ENCODE peak calls at places on chromosomes 13 and 19, in seven cellular contexts. E is lower lobe of right lung, I is stomach, W is MG63, G is endodermal cell, N is right atrium auricular region, A is right lobe of liver. R is an unnamed sample.

GRCh38 chr13:112693831-112694497 is 4.1 kb downstream of the ATP11A start:
- DNase-seq in A (peak), N (no peak), G (peak), E (peak), W (peak), I (peak), R (no peak)

GRCh38 chr13:58620171-58620570 is 988.6 kb downstream of the PCDH17 start:
- DNase-seq in A (no peak), E (no peak), I (no peak), W (no peak), N (no peak), G (peak), R (no peak)

GRCh38 chr13:105907319-105908019 is 628.0 kb downstream of the EFNB2 start:
- DNase-seq in N (no peak), I (no peak), A (no peak), G (no peak), W (no peak), E (no peak), R (no peak)

GRCh38 chr13:100442095-100442832 is 146.3 kb downstream of the GGACT start:
- DNase-seq in A (no peak), N (no peak), I (no peak), E (no peak), W (no peak), G (no peak), R (no peak)

GRCh38 chr13:79463604-79464003 is 17.4 kb upstream of the NDFIP2 start:
- DNase-seq in W (no peak), E (no peak), I (no peak), A (no peak), N (no peak), G (no peak), R (no peak)

GRCh38 chr13:66803759-66804456 is 426.2 kb downstream of the PCDH9 start:
- DNase-seq in N (no peak), E (no peak), A (no peak), W (peak), I (no peak), G (no peak), R (no peak)

GRCh38 chr19:5870986-5871394 is 650 bp upstream of the FUT5 start:
- DNase-seq in G (no peak), N (no peak), A (peak), E (no peak), I (no peak), W (no peak), R (no peak)

GRCh38 chr19:38544569-38545315 is 73.0 kb downstream of the MAP4K1 start:
- DNase-seq in E (peak), W (no peak), G (no peak), A (no peak), I (no peak), N (no peak), R (no peak)

GRCh38 chr13:110913322-110913721 is 1.5 kb downstream of the ANKRD10 start:
- DNase-seq in N (no peak), E (no peak), I (peak), W (no peak), G (no peak), A (no peak), R (no peak)

GRCh38 chr19:4181053-4181508 is 1.3 kb downstream of the SIRT6 start:
- DNase-seq in E (no peak), N (no peak), G (peak), A (no peak), I (no peak), W (no peak), R (no peak)

GRCh38 chr19:48804496-48804895 is 6.3 kb downstream of the BCAT2 start:
- DNase-seq in G (no peak), I (no peak), W (no peak), E (no peak), A (no peak), N (no peak), R (no peak)

GRCh38 chr13:97564929-97565328 is 131.0 kb downstream of the RAP2A start:
- DNase-seq in N (no peak), A (no peak), E (no peak), I (no peak), W (no peak), G (no peak), R (no peak)

GRCh38 chr13:28817204-28817603 is 2.9 kb upstream of the MTUS2 start:
- DNase-seq in G (peak), N (no peak), E (no peak), I (no peak), A (no peak), W (no peak), R (no peak)

GRCh38 chr19:31355330-31356289 is 6.4 kb upstream of the TSHZ3 start:
- DNase-seq in A (no peak), E (no peak), I (no peak), N (no peak), W (no peak), G (peak), R (no peak)

GRCh38 chr13:33186851-33187250 is 98.7 kb downstream of the STARD13 start:
- DNase-seq in A (no peak), N (no peak), W (no peak), E (no peak), G (peak), I (no peak), R (no peak)

GRCh38 chr19:34236035-34236793 is 18.1 kb upstream of the GARRE1 start:
- DNase-seq in I (no peak), N (no peak), E (no peak), G (no peak), W (peak), A (peak), R (no peak)

GRCh38 chr13:51397262-51397933 is 55.4 kb downstream of the INTS6 start:
- DNase-seq in I (no peak), A (no peak), W (peak), N (peak), E (no peak), G (peak), R (no peak)

GRCh38 chr13:26881154-26881553 is 120.6 kb upstream of the GPR12 start:
- DNase-seq in W (peak), A (no peak), E (no peak), I (no peak), N (no peak), G (no peak), R (no peak)

GRCh38 chr19:28393574-28394336 is 819.2 kb downstream of the UQCRFS1 start:
- DNase-seq in E (no peak), I (no peak), G (peak), W (no peak), A (no peak), N (no peak), R (no peak)

GRCh38 chr19:57527136-57527881 is at the start of gene ZNF549:
- DNase-seq in A (peak), N (peak), W (peak), I (peak), G (peak), E (peak), R (peak)

GRCh38 chr13:79692846-79693245 is 211.9 kb downstream of the NDFIP2 start:
- DNase-seq in W (no peak), A (no peak), N (no peak), G (no peak), E (no peak), I (no peak), R (no peak)

GRCh38 chr13:27425918-27426630 is 1.7 kb downstream of the GTF3A start:
- DNase-seq in A (peak), E (peak), W (peak), I (peak), G (peak), N (peak), R (no peak)

GRCh38 chr13:48233886-48234488 is 981 bp downstream of the ITM2B start:
- DNase-seq in I (no peak), W (no peak), N (no peak), E (no peak), G (no peak), A (no peak), R (no peak)

GRCh38 chr19:38663957-38664502 is 16.6 kb downstream of the ACTN4 start:
- DNase-seq in I (no peak), A (no peak), G (no peak), E (no peak), N (no peak), W (no peak), R (no peak)

GRCh38 chr13:106318941-106319411 is 216.5 kb downstream of the EFNB2 start:
- DNase-seq in I (no peak), G (peak), E (no peak), N (no peak), W (peak), A (no peak), R (no peak)

GRCh38 chr13:48263196-48263595 is 30.2 kb downstream of the ITM2B start:
- DNase-seq in A (no peak), E (no peak), W (no peak), N (no peak), G (no peak), I (no peak), R (no peak)

GRCh38 chr19:47766670-47767069 is 11.8 kb upstream of the SELENOW start:
- DNase-seq in W (no peak), G (no peak), A (no peak), I (no peak), E (no peak), N (no peak), R (no peak)

GRCh38 chr19:6930190-6930589 is 42.8 kb downstream of the ADGRE1 start:
- DNase-seq in G (no peak), W (no peak), I (no peak), N (no peak), E (no peak), A (no peak), R (no peak)

DNA sequence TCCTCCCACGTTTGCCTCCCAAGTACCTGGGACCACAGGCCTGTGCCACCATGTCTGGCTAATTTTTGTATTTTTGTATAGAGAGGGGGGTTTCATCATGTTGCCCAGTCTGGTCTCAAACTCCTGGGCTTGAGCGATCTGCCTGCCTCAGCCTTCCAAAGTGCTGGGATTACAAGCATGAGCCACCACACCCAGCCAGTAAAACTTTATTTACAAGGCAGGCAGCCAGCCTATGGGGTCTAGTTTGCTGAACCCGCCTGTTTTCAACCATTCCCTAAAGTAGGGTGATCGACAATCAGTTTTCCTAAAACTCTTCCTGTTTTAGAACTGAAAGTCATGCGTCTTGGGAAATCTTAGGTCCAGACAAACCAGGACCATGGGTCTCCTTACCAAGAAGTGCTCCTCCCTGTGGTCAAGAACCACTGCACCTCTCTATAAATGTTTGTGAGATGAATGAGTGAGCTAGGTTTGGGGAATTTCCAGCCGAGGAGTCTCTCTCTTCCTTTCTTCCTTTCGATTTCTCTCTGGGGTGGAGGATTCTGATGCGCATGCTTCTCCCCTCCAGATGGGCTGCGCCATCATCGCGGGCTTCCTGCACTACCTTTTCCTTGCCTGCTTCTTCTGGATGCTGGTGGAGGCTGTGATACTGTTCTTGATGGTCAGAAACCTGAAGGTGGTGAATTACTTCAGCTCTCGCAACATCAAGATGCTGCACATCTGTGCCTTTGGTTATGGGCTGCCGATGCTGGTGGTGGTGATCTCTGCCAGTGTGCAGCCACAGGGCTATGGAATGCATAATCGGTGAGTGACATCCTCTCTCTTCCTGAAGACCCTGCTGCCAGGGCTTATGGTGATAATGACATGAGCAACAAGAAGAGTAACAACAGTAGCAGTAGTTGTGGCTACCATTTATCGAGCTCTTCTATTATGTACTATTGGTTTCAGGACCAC is 38.7 kb downstream of the ADGRE1 start:
- DNase-seq in W (no peak), N (no peak), E (no peak), G (peak), I (no peak), A (no peak), R (no peak)
- H3K4me3 ChIP-seq in W (no peak), N (no peak), E (no peak), G (no peak), I (no peak), A (no peak), R (no peak)

GRCh38 chr19:55504252-55504603 is 16.0 kb downstream of the SSC5D start:
- DNase-seq in I (no peak), N (no peak), W (no peak), G (no peak), E (no peak), A (no peak), R (no peak)
- H3K4me3 ChIP-seq in I (peak), N (peak), W (peak), G (peak), E (peak), A (peak), R (no peak)

GRCh38 chr19:7595466-7596133 is at the start of gene CAMSAP3:
- DNase-seq in E (peak), W (no peak), I (peak), A (peak), N (no peak), G (peak), R (peak)
- H3K4me3 ChIP-seq in E (peak), W (peak), I (peak), A (peak), N (peak), G (peak), R (peak)

GRCh38 chr13:99015606-99016520 is 38.0 kb upstream of the DOCK9 start:
- DNase-seq in N (no peak), A (no peak), I (no peak), E (no peak), G (no peak), W (no peak), R (no peak)

GRCh38 chr13:99012539-99012938 is 34.7 kb upstream of the DOCK9 start:
- DNase-seq in N (no peak), I (no peak), E (no peak), W (no peak), A (no peak), G (no peak), R (no peak)

GRCh38 chr13:99014391-99014988 is 36.6 kb upstream of the DOCK9 start:
- DNase-seq in N (no peak), W (no peak), A (no peak), I (no peak), G (no peak), E (no peak), R (no peak)

GRCh38 chr13:99009987-99010551 is 32.2 kb upstream of the DOCK9 start:
- DNase-seq in E (no peak), I (no peak), N (no peak), G (no peak), A (no peak), W (no peak), R (no peak)

GRCh38 chr13:99013951-99014350 is 36.1 kb upstream of the DOCK9 start:
- DNase-seq in I (no peak), E (no peak), G (no peak), N (no peak), A (no peak), W (no peak), R (no peak)
- H3K4me3 ChIP-seq in I (no peak), E (no peak), G (no peak), N (no peak), A (no peak), W (no peak), R (no peak)

DNA sequence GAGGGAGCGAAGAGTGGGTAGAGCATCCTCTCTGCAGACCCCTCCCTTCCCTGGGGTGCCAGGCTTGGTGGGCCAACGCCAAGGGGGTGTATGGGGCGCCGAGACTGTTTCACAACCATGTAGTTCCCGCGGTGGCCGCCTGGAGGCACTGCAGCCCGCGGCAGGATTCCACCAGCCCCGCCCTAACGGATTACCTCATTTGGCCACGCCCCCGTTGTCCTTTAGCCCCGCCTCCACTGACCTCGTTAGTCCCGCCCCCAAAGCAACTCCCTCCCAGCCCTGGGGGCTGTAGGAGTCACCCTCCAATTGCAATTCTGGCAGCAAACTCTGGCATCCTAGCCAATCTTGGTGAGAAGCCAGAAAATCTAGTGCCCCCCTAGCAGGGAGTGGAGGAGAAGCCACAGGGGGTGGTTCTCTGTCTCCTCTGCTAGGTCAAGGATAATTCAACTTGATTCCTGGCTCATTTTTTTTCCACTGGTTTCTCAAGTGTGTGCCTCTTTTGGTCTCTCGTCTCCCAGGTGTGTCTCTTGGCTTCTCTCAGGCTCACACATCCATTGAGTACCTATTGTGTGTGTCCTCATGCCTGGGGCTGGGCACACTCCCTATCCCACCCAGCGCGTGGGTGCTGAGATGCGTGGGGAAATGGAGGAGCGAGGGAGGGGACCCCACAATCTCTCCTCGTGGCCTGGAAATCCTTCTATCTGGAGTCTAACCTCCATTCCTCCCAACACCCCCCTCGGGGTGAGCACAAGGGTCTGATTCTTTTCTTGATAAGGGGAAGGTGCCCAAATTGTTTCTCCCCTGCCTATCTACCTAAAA is 2.0 kb downstream of the OLFM2 start:
- DNase-seq in A (peak), E (peak), I (peak), G (peak), W (peak), N (peak), R (peak)
- H3K4me3 ChIP-seq in A (no peak), E (no peak), I (no peak), G (no peak), W (no peak), N (no peak), R (no peak)

GRCh38 chr19:15108845-15109767 is 1.9 kb downstream of the SYDE1 start:
- DNase-seq in N (no peak), A (no peak), G (no peak), W (no peak), I (no peak), E (no peak), R (no peak)

GRCh38 chr19:15109768-15110417 is 2.7 kb downstream of the SYDE1 start:
- DNase-seq in W (no peak), G (no peak), I (no peak), A (no peak), N (no peak), E (no peak), R (no peak)

GRCh38 chr19:15108145-15108844 is 1.1 kb downstream of the SYDE1 start:
- DNase-seq in N (no peak), G (peak), A (no peak), E (no peak), W (no peak), I (no peak), R (no peak)

GRCh38 chr19:15105044-15105443 is 2.2 kb upstream of the SYDE1 start:
- DNase-seq in W (no peak), I (no peak), A (no peak), E (no peak), G (no peak), N (no peak), R (no peak)

DNA sequence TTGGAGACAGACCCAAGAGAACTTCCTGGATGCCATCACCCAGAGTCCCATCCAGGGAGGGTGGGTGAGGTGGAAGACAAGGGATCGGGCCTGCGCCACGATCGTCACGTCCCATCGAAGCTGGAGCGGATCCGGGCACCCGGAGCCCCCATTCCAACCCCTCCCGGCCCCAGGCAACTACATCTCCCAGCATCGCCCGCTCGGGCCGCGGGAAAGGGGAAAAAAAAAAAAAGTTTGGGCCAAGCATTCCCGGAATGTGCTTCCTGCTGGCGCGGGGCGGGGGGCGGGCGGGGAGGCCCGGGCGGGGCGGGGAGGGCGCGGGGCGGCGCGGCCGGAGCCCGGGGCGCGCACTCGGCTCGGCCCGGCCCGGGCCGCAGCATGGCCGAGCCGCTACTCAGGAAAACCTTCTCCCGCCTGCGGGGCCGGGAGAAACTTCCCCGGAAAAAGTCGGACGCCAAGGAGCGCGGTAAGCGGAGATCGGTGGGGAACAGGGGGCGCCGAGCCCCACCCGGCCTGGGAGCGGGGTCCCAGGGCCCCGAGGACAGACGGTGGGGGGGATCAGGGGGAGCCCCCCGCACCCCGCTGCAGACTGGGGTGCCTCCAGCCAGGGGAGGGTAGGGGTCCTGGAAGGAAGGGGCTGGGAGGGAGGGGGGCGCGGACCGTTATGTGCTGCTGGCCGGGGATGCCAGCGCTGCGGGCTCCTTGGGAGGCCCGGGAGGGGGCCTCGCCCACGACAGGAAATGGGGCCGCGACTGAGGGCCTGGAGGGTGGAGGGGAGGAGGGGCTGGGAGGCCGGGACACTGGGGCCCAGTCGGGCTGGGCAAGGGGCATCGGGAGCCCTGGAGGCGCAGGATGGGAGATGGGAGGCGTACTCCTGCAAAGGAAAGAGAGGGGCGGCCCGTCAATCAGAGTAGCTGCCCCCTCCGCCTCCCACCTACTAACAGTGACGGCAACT is at the start of gene SYDE1:
- DNase-seq in G (peak), W (peak), I (no peak), A (no peak), N (peak), E (no peak), R (peak)
- H3K4me3 ChIP-seq in G (peak), W (peak), I (peak), A (peak), N (peak), E (peak), R (peak)

GRCh38 chr19:610801-611505 is 21.3 kb downstream of the HCN2 start:
- DNase-seq in I (peak), A (peak), E (no peak), W (no peak), G (no peak), N (no peak), R (no peak)
- H3K4me3 ChIP-seq in I (peak), A (no peak), E (peak), W (no peak), G (no peak), N (peak), R (no peak)

DNA sequence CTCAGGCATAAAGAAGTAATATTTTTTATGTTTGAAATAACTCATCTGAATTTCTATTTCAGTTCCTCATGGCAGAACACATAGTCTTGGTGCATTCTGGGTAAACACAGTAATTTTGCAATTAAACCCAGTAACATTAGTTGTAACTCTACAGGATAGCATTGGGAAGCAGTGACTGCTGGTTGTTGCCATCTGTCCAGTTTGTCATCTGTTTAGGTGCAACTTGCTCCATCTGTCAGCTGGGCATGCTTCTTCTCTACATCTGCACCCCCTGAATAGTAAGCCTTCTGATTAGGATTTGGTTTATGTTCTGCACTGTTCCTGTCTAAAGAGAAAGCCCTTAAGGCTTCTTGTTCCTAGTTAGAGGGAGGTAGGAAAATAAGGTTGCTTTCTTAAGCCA is 63.5 kb upstream of the CSNK1A1L start:
- DNase-seq in E (no peak), W (no peak), I (no peak), N (no peak), G (no peak), A (no peak), R (no peak)
- H3K4me3 ChIP-seq in E (no peak), W (no peak), I (no peak), N (no peak), G (no peak), A (no peak), R (no peak)

GRCh38 chr13:75752848-75753247 is 116.7 kb downstream of the LMO7 start:
- DNase-seq in E (no peak), A (no peak), N (no peak), I (no peak), W (no peak), G (no peak), R (no peak)
- H3K4me3 ChIP-seq in E (no peak), A (no peak), N (no peak), I (no peak), W (no peak), G (no peak), R (no peak)